ENCODE peak calls at places on chromosome 11, in ten cellular contexts. R is naive thymus-derived CD8-positive, alpha-beta T cell; C is smooth muscle cell of the brain vasculature; W is NCI-H774; T is HT-29; O is activated CD8-positive, alpha-beta memory T cell treated with anti-CD3 and anti-CD28 coated beads, Interleukin-2, amount 50 U/mL, for 48 hours; N is ACHN; F is iris pigment epithelial cell; X is WTC11; L is activated CD4-positive, alpha-beta T cell treated with anti-CD3 and anti-CD28 coated beads, Interleukin-2, amount 50 U/mL, for 48 hours. J is an unnamed sample.

GRCh38 chr11:123429336-123429735 is 733 bp upstream of the GRAMD1B start:
- DNase-seq in C (no peak), W (no peak), L (no peak), R (no peak), X (no peak), T (no peak), N (no peak), O (no peak), F (peak; percentile 74), J (no peak)

GRCh38 chr11:33375236-33375635 is 118.1 kb downstream of the HIPK3 start:
- DNase-seq in T (no peak), X (no peak), C (no peak), N (no peak), F (no peak), L (no peak), R (no peak), W (no peak), O (no peak), J (no peak)

GRCh38 chr11:85772700-85773099 is 38.2 kb downstream of the SYTL2 start:
- DNase-seq in W (no peak), R (no peak), O (no peak), C (no peak), T (no peak), X (no peak), N (no peak), L (no peak), F (no peak), J (no peak)

GRCh38 chr11:57444362-57445074 is 15.8 kb upstream of the RTN4RL2 start:
- DNase-seq in T (peak; percentile 33), W (no peak), R (no peak), F (no peak), O (no peak), C (no peak), X (no peak), N (no peak), L (no peak), J (no peak)

GRCh38 chr11:117887431-117888139 is 11.1 kb upstream of the FXYD6 start:
- DNase-seq in C (no peak), N (no peak), O (no peak), R (no peak), F (no peak), T (no peak), W (no peak), X (no peak), L (no peak), J (no peak)

GRCh38 chr11:95360382-95360781 is 129.4 kb upstream of the SESN3 start:
- DNase-seq in W (no peak), O (no peak), T (no peak), R (no peak), F (no peak), N (no peak), X (no peak), L (no peak), C (no peak), J (no peak)

GRCh38 chr11:8717876-8718753 is 35.5 kb downstream of the RPL27A start:
- DNase-seq in O (no peak), C (peak; percentile 80), R (no peak), L (no peak), W (no peak), N (peak; percentile 25), X (no peak), T (no peak), F (peak; percentile 92), J (peak; percentile 81)

GRCh38 chr11:123063396-123064267 is 1.7 kb upstream of the HSPA8 start:
- DNase-seq in N (peak; percentile 57), T (no peak), L (no peak), W (no peak), X (no peak), R (peak; percentile 61), C (no peak), O (peak; percentile 66), F (peak; percentile 67), J (no peak)

GRCh38 chr11:1831338-1832180 is 3.2 kb upstream of the SYT8 start:
- DNase-seq in X (no peak), R (no peak), N (no peak), T (peak; percentile 53), C (no peak), F (no peak), W (no peak), L (no peak), O (no peak), J (no peak)

GRCh38 chr11:33320814-33321330 is 63.7 kb downstream of the HIPK3 start:
- DNase-seq in T (no peak), L (no peak), C (no peak), N (no peak), X (no peak), O (no peak), W (no peak), F (peak; percentile 43), R (no peak), J (no peak)

GRCh38 chr11:10669258-10670033 is 24.1 kb downstream of the IRAG1 start:
- DNase-seq in X (no peak), W (no peak), C (no peak), R (no peak), L (no peak), F (peak; percentile 71), O (no peak), T (peak; percentile 85), N (no peak), J (no peak)

GRCh38 chr11:59918987-59919589 is 19.1 kb upstream of the OOSP1 start:
- DNase-seq in L (peak; percentile 15), T (peak; percentile 91), O (no peak), X (peak; percentile 35), N (peak; percentile 52), C (peak; percentile 12), W (peak; percentile 48), F (peak; percentile 42), R (no peak), J (no peak)

GRCh38 chr11:75858613-75859012 is 43.6 kb downstream of the UVRAG start:
- DNase-seq in T (no peak), R (no peak), L (no peak), C (no peak), F (peak; percentile 76), O (no peak), X (no peak), W (no peak), N (no peak), J (no peak)

GRCh38 chr11:75492181-75492820 is 33.4 kb downstream of the GDPD5 start:
- DNase-seq in X (peak; percentile 32), O (peak; percentile 77), L (peak; percentile 63), R (peak; percentile 36), T (no peak), C (no peak), N (no peak), W (no peak), F (peak; percentile 39), J (no peak)

GRCh38 chr11:86671386-86672006 is 920 bp downstream of the ME3 start:
- DNase-seq in N (peak; percentile 47), F (no peak), T (peak; percentile 67), L (peak; percentile 25), W (peak; percentile 28), O (peak; percentile 53), C (no peak), X (peak; percentile 36), R (no peak), J (no peak)

GRCh38 chr11:43367382-43368178 is 8.9 kb downstream of the TTC17 start:
- DNase-seq in L (no peak), O (no peak), C (no peak), R (no peak), X (no peak), F (peak; percentile 23), W (no peak), N (no peak), T (no peak), J (no peak)

J was measured in brain pericyte.